ENCODE peak calls at places on chromosomes 1 and 21, in four cellular contexts. B is foreskin keratinocyte, W is IMR-90, E is sigmoid colon. T is an unnamed sample.

GRCh38 chr1:31326461-31326860 is 29.6 kb downstream of the ZCCHC17 start:
- DNase-seq in B (no peak), E (no peak), W (no peak), T (peak; percentile 3)

GRCh38 chr1:51648180-51649109 is 31.6 kb downstream of the OSBPL9 start:
- DNase-seq in B (peak; percentile 18), E (no peak), W (peak; percentile 93), T (peak; percentile 46)

GRCh38 chr1:224065455-224065854 is 48.5 kb upstream of the FBXO28 start:
- DNase-seq in W (peak; percentile 79), E (no peak), B (peak; percentile 51), T (no peak)

GRCh38 chr1:87091425-87091824 is 177.0 kb downstream of the HS2ST1 start:
- DNase-seq in W (no peak), E (no peak), B (no peak), T (no peak)

GRCh38 chr1:29196863-29197589 is 15.3 kb upstream of the SRSF4 start:
- DNase-seq in B (peak; percentile 66), W (peak; percentile 98), E (peak; percentile 22), T (no peak)

GRCh38 chr1:168430348-168430747 is 113.4 kb downstream of the XCL2 start:
- DNase-seq in B (no peak), E (no peak), W (no peak), T (no peak)

GRCh38 chr1:207022996-207023679 is 9.4 kb downstream of the C1orf116 start:
- DNase-seq in B (no peak), E (no peak), W (no peak), T (no peak)

GRCh38 chr1:183593356-183593755 is 3.1 kb upstream of the NCF2 start:
- DNase-seq in W (no peak), E (no peak), B (no peak), T (no peak)

GRCh38 chr1:64328195-64328594 is 124.8 kb downstream of the UBE2U start:
- DNase-seq in E (no peak), W (no peak), B (no peak), T (no peak)

GRCh38 chr1:89989099-89989498 is 5.8 kb upstream of the ZNF326 start:
- DNase-seq in B (no peak), W (no peak), E (no peak), T (no peak)

GRCh38 chr21:42389449-42389835 is 6.4 kb downstream of the TMPRSS3 start:
- DNase-seq in W (no peak), B (no peak), E (no peak), T (no peak)

GRCh38 chr1:234914606-234915290 is 213.9 kb downstream of the TOMM20 start:
- DNase-seq in E (peak; percentile 59), B (no peak), W (no peak), T (no peak)
- H3K27ac ChIP-seq in E (no peak overlapping the region), B (no peak overlapping the region), W (no peak overlapping the region), T (no peak overlapping the region)

DNA sequence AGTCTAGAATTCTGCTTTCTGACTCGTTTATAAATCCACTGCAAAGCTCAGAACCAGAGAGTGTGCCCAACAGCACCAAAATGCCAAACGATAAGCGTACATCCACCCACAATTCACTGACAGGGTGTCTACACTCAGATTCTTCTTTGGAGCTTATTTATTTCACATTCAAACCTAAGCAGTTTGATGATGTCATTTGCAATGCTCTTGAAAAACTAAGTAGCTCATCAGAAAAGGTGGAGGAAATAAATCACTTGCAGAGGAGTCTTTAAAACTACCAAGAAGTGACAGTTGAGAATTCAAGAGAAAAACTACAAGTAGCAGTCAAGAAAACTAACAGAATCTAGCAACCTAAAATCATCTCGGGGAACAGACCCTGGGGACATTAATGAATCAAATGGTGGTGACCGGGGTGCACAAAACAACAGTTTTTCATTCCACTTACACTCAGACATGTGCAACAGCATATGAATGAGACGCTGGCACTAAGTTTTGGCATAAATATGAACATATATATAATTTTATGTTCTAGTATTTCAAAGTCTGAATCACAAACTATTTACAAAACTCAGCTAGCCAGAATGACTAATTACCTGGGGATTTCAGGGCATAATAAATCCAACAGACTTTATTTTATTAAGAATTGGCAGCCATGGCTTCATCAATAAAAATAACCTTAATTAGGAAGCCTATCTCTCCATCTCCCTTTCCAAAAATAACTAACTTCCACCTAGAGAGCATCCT is 119.4 kb downstream of the SIPA1L2 start:
- DNase-seq in B (peak; percentile 12), E (no peak), W (no peak), T (no peak)
- TF ChIP-seq CTCF in B (no peak), E (no peak), W (no peak), T (no peak)

GRCh38 chr1:151711940-151712339 is 4.7 kb downstream of the CELF3 start:
- DNase-seq in W (no peak), B (no peak), E (no peak), T (no peak)
- H3K27ac ChIP-seq in W (no peak overlapping the region), B (no peak overlapping the region), E (no peak overlapping the region), T (no peak overlapping the region)

GRCh38 chr1:9234223-9235122 is at the start of gene H6PD:
- DNase-seq in E (peak; percentile 92), B (peak; percentile 66), W (peak; percentile 75), T (peak; percentile 90)

GRCh38 chr1:9231648-9232332 is 2.8 kb upstream of the H6PD start:
- DNase-seq in B (peak; percentile 89), E (no peak), W (peak; percentile 64), T (no peak)

GRCh38 chr1:9233942-9234222 is 692 bp upstream of the H6PD start:
- DNase-seq in W (no peak), B (no peak), E (no peak), T (no peak)

GRCh38 chr1:9235123-9235513 is 544 bp downstream of the H6PD start:
- DNase-seq in B (peak; percentile 31), E (no peak), W (peak; percentile 62), T (no peak)

DNA sequence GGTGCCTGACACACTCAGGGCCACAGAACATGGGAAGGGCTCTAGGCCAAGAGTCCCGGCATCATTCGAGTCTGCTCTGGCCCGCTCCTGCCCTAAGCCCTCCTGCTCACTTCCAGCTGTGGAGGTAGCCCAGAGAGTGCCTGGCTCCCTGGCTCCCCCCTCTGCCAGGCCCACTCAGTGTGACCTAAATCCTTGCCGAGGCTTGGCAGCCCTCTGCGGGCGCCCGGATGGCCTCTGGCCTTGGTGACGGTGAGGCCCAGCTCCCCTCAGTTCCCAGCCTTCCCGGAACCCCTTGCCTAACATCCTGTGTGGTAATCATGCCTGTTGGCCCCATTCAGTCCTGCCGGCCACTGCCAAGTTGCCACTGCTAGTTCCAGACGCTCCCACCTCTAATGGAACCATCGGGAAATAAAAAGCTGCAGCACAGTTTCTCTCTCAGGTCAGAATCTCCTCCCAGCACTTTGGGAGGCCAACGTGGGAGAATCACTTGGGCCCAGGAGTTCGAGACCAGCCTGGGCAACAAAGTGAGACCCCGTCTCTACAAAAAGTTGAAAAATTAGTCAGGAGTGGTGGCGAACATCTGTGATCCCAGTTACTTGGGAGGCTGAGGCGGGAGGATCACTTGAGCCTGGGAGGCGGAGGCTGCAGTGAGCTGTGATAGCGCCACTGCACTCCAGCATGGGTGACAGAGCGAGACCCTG is 1.2 kb upstream of the H6PD start:
- DNase-seq in W (peak; percentile 66), B (no peak), E (peak; percentile 95), T (peak; percentile 99)
- TF ChIP-seq CTCF in W (no peak), B (no peak), E (no peak), T (peak; percentile 32)

GRCh38 chr1:236727521-236727920 is 41.2 kb downstream of the ACTN2 start:
- DNase-seq in E (no peak), B (no peak), W (no peak), T (no peak)

GRCh38 chr1:236728752-236729151 is 42.5 kb downstream of the ACTN2 start:
- DNase-seq in E (no peak), B (no peak), W (no peak), T (no peak)

GRCh38 chr1:236724049-236724448 is 37.8 kb downstream of the ACTN2 start:
- DNase-seq in E (no peak), B (no peak), W (no peak), T (no peak)

GRCh38 chr1:236725638-236726037 is 39.3 kb downstream of the ACTN2 start:
- DNase-seq in B (no peak), E (no peak), W (no peak), T (no peak)

DNA sequence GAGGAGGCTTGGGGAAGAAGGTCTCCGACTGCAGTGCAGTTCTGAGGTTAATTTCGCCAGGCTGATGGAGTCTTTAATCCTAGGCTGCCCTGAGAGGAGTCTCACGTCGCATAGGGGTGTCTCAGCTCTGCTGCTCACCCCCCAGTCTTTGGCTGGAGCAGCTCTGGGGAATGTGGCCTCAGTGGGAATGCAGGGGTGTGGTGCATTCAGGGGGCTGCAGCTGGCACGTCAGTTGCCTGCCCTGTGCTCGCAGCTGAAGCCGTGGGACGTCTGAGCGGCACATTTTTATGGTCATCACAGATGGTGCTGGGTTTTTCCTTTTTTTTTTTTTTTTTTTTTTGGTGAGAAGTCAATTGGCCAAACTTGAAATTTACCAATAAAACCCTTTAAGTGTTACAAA is 38.2 kb downstream of the ACTN2 start:
- DNase-seq in E (no peak), B (no peak), W (no peak), T (no peak)
- H3K27ac ChIP-seq in E (no peak overlapping the region), B (no peak overlapping the region), W (no peak overlapping the region), T (no peak overlapping the region)

DNA sequence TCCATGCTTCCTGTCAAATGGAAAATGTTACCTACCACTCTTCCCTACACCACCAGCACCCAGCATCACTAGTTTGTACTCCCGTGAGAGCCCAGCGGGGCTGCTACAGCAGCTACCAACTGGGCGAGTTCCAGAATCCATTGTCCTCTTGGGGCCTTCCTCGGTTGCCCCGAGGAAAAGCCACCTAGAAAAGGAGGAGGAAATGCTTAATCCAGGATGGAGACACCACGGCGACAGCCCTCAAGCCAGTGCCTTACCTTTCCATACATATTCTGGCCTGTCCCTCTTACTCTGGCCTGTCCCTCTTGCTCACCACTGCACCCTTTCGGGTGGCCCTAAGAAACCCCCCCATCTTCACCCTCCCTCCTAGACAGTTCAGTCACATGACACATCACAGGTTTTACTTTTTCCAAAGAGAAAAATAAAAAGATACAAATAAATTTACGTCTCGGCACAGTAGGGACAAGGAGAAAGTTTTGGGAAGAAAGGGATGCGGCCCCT is 478 bp downstream of the RIT1 start:
- DNase-seq in W (peak; percentile 42), B (no peak), E (peak; percentile 69), T (peak; percentile 26)
- TF ChIP-seq CTCF in W (no peak), B (no peak), E (no peak), T (peak; percentile 14)

GRCh38 chr1:57711326-57711725 is 287.5 kb upstream of the DAB1 start:
- DNase-seq in E (no peak), W (no peak), B (peak; percentile 84), T (peak; percentile 70)
- H3K27ac ChIP-seq in E (no peak overlapping the region), W (no peak overlapping the region), B (no peak overlapping the region), T (peak overlapping the region; percentile 48)

GRCh38 chr1:1598720-1599029 is 1.3 kb downstream of the FNDC10 start:
- DNase-seq in B (no peak), E (no peak), W (no peak), T (no peak)

GRCh38 chr1:1596493-1597274 is 3.3 kb downstream of the FNDC10 start:
- DNase-seq in W (no peak), E (no peak), B (no peak), T (no peak)

GRCh38 chr1:1599030-1599916 is 662 bp downstream of the FNDC10 start:
- DNase-seq in B (no peak), W (peak; percentile 37), E (no peak), T (peak; percentile 46)

GRCh38 chr1:1598051-1598719 is 1.8 kb downstream of the FNDC10 start:
- DNase-seq in B (no peak), E (peak; percentile 64), W (no peak), T (no peak)

GRCh38 chr1:1597275-1597930 is 2.5 kb downstream of the FNDC10 start:
- DNase-seq in B (no peak), W (no peak), E (no peak), T (no peak)
- TF ChIP-seq CTCF in B (peak; percentile 52), W (peak; percentile 36), E (no peak), T (peak; percentile 37)

GRCh38 chr1:5994713-5995621 is 2.7 kb upstream of the NPHP4 start:
- DNase-seq in E (no peak), B (no peak), W (no peak), T (no peak)
- H3K27ac ChIP-seq in E (no peak overlapping the region), B (no peak overlapping the region), W (no peak overlapping the region), T (no peak overlapping the region)

T was measured in cardiac muscle cell.